ENCODE peak calls at places on chromosomes 7 and 10, in eight cellular contexts. J is colonic mucosa, Z is Panc1, Y is AG04449, D is HCT116, A is AG10803, C is neural crest cell, N is MCF 10A. H is an unnamed sample.

GRCh38 chr7:40469481-40469880 is 334.7 kb downstream of the SUGCT start:
- DNase-seq in J (no peak), N (no peak), C (no peak), D (no peak), Z (peak), A (peak), Y (peak), H (no peak)

GRCh38 chr10:103007017-103007416 is 88.9 kb downstream of the CNNM2 start:
- DNase-seq in J (no peak), Y (no peak), C (no peak), A (no peak), N (no peak), D (no peak), Z (no peak), H (no peak)

GRCh38 chr7:22896917-22897316 is 74.3 kb upstream of the TOMM7 start:
- DNase-seq in C (no peak), Y (no peak), J (no peak), A (no peak), Z (no peak), N (peak), D (peak), H (no peak)

GRCh38 chr10:59677253-59677831 is 32.3 kb downstream of the SLC16A9 start:
- DNase-seq in C (no peak), Z (no peak), N (no peak), Y (no peak), A (no peak), J (no peak), D (no peak), H (no peak)

GRCh38 chr10:70578371-70578947 is 24.1 kb downstream of the PRF1 start:
- DNase-seq in J (no peak), Y (no peak), N (peak), C (no peak), D (peak), Z (no peak), A (peak), H (no peak)

GRCh38 chr10:112532053-112532658 is 85.1 kb downstream of the VTI1A start:
- DNase-seq in J (no peak), C (no peak), A (no peak), D (no peak), Y (no peak), Z (no peak), N (no peak), H (no peak)

GRCh38 chr7:2870471-2870941 is 26.4 kb upstream of the GNA12 start:
- DNase-seq in C (no peak), Z (no peak), J (peak), A (peak), D (peak), N (peak), Y (no peak), H (no peak)

GRCh38 chr7:97418312-97418711 is 300.8 kb downstream of the SDHAF3 start:
- DNase-seq in C (no peak), Y (no peak), A (no peak), N (peak), D (peak), J (no peak), Z (no peak), H (no peak)

GRCh38 chr10:87053121-87053520 is 33.0 kb downstream of the FAM25A start:
- DNase-seq in A (no peak), D (no peak), N (no peak), C (no peak), J (no peak), Y (no peak), Z (no peak), H (no peak)

GRCh38 chr7:128889121-128889520 is 21.4 kb downstream of the KCP start:
- DNase-seq in N (peak), C (no peak), A (no peak), Y (no peak), Z (no peak), J (no peak), D (no peak), H (no peak)

GRCh38 chr10:98267894-98268693 is at the start of gene LOXL4:
- DNase-seq in Z (no peak), D (no peak), A (peak), Y (no peak), C (no peak), J (no peak), N (no peak), H (no peak)

GRCh38 chr10:69567920-69568319 is 5.3 kb downstream of the NEUROG3 start:
- DNase-seq in D (no peak), A (peak), Z (no peak), N (peak), J (no peak), C (peak), Y (no peak), H (peak)

GRCh38 chr7:142375710-142376313 is 118.0 kb upstream of the PRSS58 start:
- DNase-seq in A (peak), C (no peak), J (no peak), Y (no peak), D (peak), Z (no peak), N (peak), H (no peak)

GRCh38 chr10:32054087-32054486 is 2.1 kb downstream of the KIF5B start:
- DNase-seq in A (peak), J (peak), Y (peak), D (no peak), Z (no peak), C (no peak), N (peak), H (no peak)

GRCh38 chr7:90404777-90405176 is 1.5 kb downstream of the CLDN12 start:
- DNase-seq in C (no peak), A (peak), Y (no peak), N (no peak), J (no peak), Z (no peak), D (no peak), H (no peak)

GRCh38 chr7:132226046-132226590 is 350.2 kb downstream of the PLXNA4 start:
- DNase-seq in C (no peak), D (no peak), Z (no peak), A (no peak), J (no peak), Y (no peak), N (no peak), H (no peak)

GRCh38 chr10:44576715-44577191 is 191.9 kb upstream of the CXCL12 start:
- DNase-seq in A (peak), D (no peak), J (no peak), N (peak), Y (peak), C (no peak), Z (no peak), H (no peak)

GRCh38 chr7:44930921-44931320 is 45.6 kb upstream of the PURB start:
- DNase-seq in C (no peak), N (no peak), Y (no peak), D (no peak), A (no peak), J (no peak), Z (no peak), H (no peak)

GRCh38 chr10:45000764-45001381 is at the start of gene ZNF22:
- DNase-seq in Y (no peak), C (peak), J (peak), A (peak), N (peak), D (no peak), Z (no peak), H (peak)

GRCh38 chr7:6655636-6656385 is 18.7 kb downstream of the ZNF316 start:
- DNase-seq in N (no peak), A (no peak), Z (no peak), J (no peak), D (no peak), C (no peak), Y (no peak), H (no peak)

GRCh38 chr10:67612577-67613537 is 83.1 kb downstream of the CTNNA3 start:
- DNase-seq in Y (peak), J (no peak), C (no peak), A (peak), Z (no peak), N (peak), D (no peak), H (no peak)

GRCh38 chr10:22415072-22415471 is 69.8 kb downstream of the SPAG6 start:
- DNase-seq in N (no peak), Y (no peak), D (no peak), J (no peak), A (no peak), Z (no peak), C (no peak), H (no peak)

GRCh38 chr10:11245510-11245909 is 227.8 kb downstream of the CELF2 start:
- DNase-seq in Z (no peak), D (no peak), A (no peak), J (no peak), N (peak), C (no peak), Y (no peak), H (no peak)

GRCh38 chr7:82015751-82016150 is 245.9 kb upstream of the HGF start:
- DNase-seq in Z (no peak), N (peak), J (no peak), Y (no peak), D (no peak), C (no peak), A (peak), H (no peak)

GRCh38 chr10:69742928-69743602 is 58.6 kb upstream of the COL13A1 start:
- DNase-seq in D (peak), Z (no peak), Y (no peak), C (peak), J (peak), A (peak), N (peak), H (peak)

GRCh38 chr10:5665380-5666323 is 743 bp downstream of the ASB13 start:
- DNase-seq in A (peak), J (peak), C (peak), Y (no peak), N (peak), D (no peak), Z (no peak), H (no peak)

GRCh38 chr7:8724080-8724718 is 290.8 kb downstream of the NXPH1 start:
- DNase-seq in D (no peak), C (peak), Y (no peak), A (no peak), Z (peak), N (peak), J (peak), H (peak)

GRCh38 chr7:133582766-133583523 is 330.1 kb downstream of the EXOC4 start:
- DNase-seq in J (no peak), Y (peak), D (no peak), Z (no peak), N (peak), A (peak), C (no peak), H (no peak)

GRCh38 chr10:103812004-103812403 is 43.4 kb downstream of the SH3PXD2A start:
- DNase-seq in C (no peak), J (peak), A (no peak), Z (no peak), D (no peak), N (no peak), Y (no peak), H (no peak)

GRCh38 chr10:128534686-128535085 is 408.5 kb upstream of the MKI67 start:
- DNase-seq in D (no peak), A (no peak), Y (no peak), J (no peak), N (no peak), Z (no peak), C (no peak), H (no peak)

GRCh38 chr7:8215648-8216047 is 46.3 kb downstream of the ICA1 start:
- DNase-seq in D (no peak), J (no peak), C (no peak), N (no peak), Y (no peak), A (no peak), Z (no peak), H (no peak)

GRCh38 chr10:36281871-36282331 is 639.8 kb upstream of the FZD8 start:
- DNase-seq in Z (no peak), D (no peak), J (no peak), Y (no peak), A (peak), N (no peak), C (no peak), H (no peak)

GRCh38 chr7:86598721-86599120 is 45.0 kb upstream of the GRM3 start:
- DNase-seq in N (no peak), D (no peak), A (no peak), Y (no peak), J (no peak), C (no peak), Z (no peak), H (no peak)

GRCh38 chr7:86600506-86601290 is 43.0 kb upstream of the GRM3 start:
- DNase-seq in N (peak), Z (no peak), Y (no peak), A (no peak), C (no peak), D (no peak), J (no peak), H (no peak)

DNA sequence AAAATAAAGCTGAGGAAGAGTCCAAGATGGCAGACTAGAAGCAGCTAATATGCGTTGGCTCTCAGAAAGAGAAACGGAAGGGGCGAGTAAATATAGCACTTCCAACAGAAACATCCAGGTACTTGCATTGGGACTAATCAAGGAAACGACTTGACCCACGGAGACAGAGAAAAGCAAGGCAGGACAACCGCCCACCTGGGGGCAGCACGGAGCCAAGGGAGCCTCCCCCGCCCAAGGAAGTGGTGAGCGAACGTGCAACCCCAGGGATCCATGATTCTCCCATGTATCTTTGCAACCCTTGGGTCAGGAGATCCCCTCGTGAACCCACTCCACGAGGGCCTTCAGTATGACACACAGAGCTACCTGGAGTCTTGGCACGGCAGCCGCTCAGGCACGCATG is 45.4 kb upstream of the GRM3 start:
- DNase-seq in J (peak), C (peak), Y (no peak), A (no peak), Z (no peak), N (peak), D (no peak), H (no peak)
- TF ChIP-seq CTCF in J (no peak), C (peak), Y (no peak), A (no peak), Z (peak), N (no peak), D (peak), H (peak)

GRCh38 chr10:116630020-116630419 is 9.3 kb downstream of the PNLIPRP2 start:
- DNase-seq in D (no peak), C (no peak), J (no peak), N (no peak), A (no peak), Y (no peak), Z (no peak), H (no peak)

GRCh38 chr10:116625845-116626244 is 5.1 kb downstream of the PNLIPRP2 start:
- DNase-seq in Y (no peak), C (no peak), J (no peak), D (no peak), Z (no peak), A (no peak), N (no peak), H (no peak)

GRCh38 chr10:116629340-116629739 is 8.6 kb downstream of the PNLIPRP2 start:
- DNase-seq in Y (no peak), Z (no peak), A (no peak), N (no peak), J (no peak), C (no peak), D (no peak), H (no peak)

GRCh38 chr10:116626815-116627214 is 6.1 kb downstream of the PNLIPRP2 start:
- DNase-seq in C (no peak), N (no peak), Y (no peak), D (no peak), J (no peak), A (no peak), Z (no peak), H (no peak)

DNA sequence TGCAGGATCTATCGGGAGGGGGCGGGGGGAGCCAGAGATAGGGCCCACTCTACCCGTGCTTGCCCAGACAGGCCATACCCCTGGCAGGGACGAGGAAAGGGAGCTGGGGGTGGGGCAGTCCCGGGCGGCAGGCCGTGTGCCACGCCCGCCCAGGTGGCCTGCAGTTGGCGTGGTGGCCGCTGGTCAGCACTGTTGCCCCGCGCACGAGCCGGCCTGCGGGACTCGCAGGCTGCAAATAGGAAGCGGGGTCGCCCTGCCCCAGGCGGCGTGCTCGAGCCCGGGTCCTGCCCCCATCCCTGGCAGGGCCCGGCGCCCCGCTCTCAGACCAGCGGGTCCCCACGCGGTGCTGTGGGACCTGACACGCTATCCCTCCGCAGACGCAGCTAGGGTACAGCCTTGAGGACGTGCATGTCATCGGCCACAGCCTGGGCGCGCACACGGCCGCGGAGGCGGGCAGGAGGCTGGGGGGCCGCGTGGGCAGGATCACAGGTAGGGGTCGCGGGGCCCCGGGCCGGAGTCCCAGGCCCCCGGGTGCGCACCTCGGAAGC is 6.7 kb downstream of the PNLIPRP2 start:
- DNase-seq in J (peak), D (peak), Z (no peak), A (no peak), N (peak), Y (no peak), C (peak), H (peak)
- TF ChIP-seq CTCF in J (peak), D (peak), Z (peak), A (peak), N (no peak), Y (peak), C (peak), H (peak)

DNA sequence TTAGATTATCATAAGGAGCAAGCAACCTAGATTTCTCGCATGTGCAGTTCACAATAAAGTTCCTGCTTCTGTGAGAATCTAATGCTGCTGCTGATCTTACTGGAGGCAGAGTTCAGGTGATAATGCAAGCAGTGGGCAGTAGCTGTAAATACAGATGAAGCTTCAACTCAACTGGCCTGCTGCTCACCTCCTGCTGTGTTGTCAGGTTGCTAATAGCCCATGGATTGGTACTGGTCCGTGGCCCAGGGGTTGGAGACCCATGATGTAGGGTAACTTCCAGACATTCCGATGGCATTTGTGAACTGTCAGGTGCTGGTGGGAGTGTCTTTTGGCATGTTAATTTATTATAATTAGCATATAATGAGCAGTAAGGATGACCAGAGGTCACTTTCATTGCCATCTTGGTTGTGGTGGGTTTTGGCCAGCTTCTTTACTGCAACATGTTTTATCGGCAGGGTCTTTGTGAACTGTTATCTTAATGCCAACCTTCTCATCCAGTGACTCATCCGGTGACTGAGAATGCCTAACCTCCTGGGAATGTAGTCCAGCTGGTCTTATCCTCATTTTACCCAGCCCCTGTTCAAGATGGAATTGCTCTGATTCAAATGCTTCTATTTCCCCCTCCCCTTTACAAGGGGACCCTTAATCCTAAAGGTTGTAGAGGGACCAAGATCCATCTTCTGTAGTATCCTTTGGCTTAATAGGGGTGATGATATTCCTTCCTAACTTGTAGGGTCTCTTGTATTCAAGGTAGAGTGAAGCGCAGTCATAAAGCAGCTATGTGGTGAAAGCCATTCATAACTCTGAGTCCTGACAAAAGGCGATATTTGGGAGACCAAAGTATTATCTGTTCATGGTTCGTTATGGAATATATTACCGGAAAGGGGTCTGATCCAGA is 165.8 kb downstream of the CCSER2 start:
- DNase-seq in Z (peak), N (peak), A (peak), J (no peak), D (peak), C (no peak), Y (no peak), H (no peak)
- TF ChIP-seq CTCF in Z (no peak), N (no peak), A (no peak), J (no peak), D (no peak), C (no peak), Y (no peak), H (no peak)

DNA sequence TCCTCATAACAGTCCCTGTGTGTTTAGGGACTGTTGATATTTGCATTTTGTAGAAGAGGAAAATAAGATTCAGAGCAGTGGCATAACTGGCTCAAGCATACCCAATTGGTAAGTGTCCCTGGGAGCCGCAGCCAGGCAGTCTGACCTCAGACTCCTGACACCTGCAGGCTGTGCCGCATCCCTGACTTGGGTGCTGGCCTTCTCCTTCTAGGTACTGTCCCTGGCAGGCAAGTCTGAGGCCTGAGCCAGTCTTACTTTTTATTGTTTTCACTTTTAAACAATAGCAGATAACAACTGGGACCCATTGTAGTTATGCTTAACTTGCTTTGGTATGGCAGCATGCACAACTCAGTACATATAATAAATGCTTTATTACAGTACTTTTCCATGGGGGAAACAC is 717.0 kb downstream of the KCNMA1 start:
- DNase-seq in Z (no peak), C (no peak), Y (no peak), A (no peak), D (no peak), N (no peak), J (no peak), H (no peak)
- TF ChIP-seq CTCF in Z (no peak), C (no peak), Y (no peak), A (no peak), D (no peak), N (no peak), J (no peak), H (no peak)

GRCh38 chr10:62426600-62426999 is 52.4 kb downstream of the ZNF365 start:
- DNase-seq in J (no peak), Y (no peak), Z (no peak), N (no peak), C (no peak), D (peak), A (no peak), H (no peak)

GRCh38 chr10:62424026-62424425 is 49.9 kb downstream of the ZNF365 start:
- DNase-seq in Z (no peak), N (peak), D (no peak), Y (no peak), A (no peak), C (no peak), J (no peak), H (no peak)

GRCh38 chr10:62426086-62426485 is 51.9 kb downstream of the ZNF365 start:
- DNase-seq in J (no peak), A (no peak), N (peak), Z (no peak), Y (no peak), C (no peak), D (peak), H (no peak)

GRCh38 chr10:62422068-62422590 is 48.0 kb downstream of the ZNF365 start:
- DNase-seq in Z (no peak), J (no peak), A (peak), N (peak), C (no peak), D (no peak), Y (peak), H (no peak)
- TF ChIP-seq CTCF in Z (no peak), J (no peak), A (peak), N (no peak), C (no peak), D (no peak), Y (no peak), H (no peak)

GRCh38 chr7:85464042-85464651 is 277.3 kb upstream of the SEMA3D start:
- DNase-seq in N (no peak), Z (no peak), J (no peak), Y (no peak), A (no peak), D (no peak), C (no peak), H (no peak)
- TF ChIP-seq CTCF in N (no peak), Z (peak), J (no peak), Y (no peak), A (peak), D (no peak), C (peak), H (peak)